ENCODE peak calls at places on chromosomes 3 and 15, in nine cellular contexts. B is endothelial cell, L is upper lobe of right lung, E is body of pancreas, D is B cell, S is dorsolateral prefrontal cortex, Q is tibial artery, G is right lobe of liver, U is foreskin fibroblast. Z is an unnamed sample.

GRCh38 chr15:85412956-85413854 is 32.8 kb downstream of the AKAP13 start:
- DNase-seq in S (no peak), B (peak; percentile 11), Q (peak; percentile 70), L (peak; percentile 67), E (peak; percentile 79), D (peak; percentile 80), U (peak; percentile 94), G (peak; percentile 72), Z (peak; percentile 91)

GRCh38 chr3:83435173-83435572 is 1523.6 kb upstream of the CADM2 start:
- DNase-seq in L (no peak), Q (no peak), G (no peak), B (peak; percentile 17), S (no peak), D (no peak), E (no peak), U (no peak), Z (no peak)

GRCh38 chr15:97126556-97127233 is 796.2 kb downstream of the NR2F2 start:
- DNase-seq in D (no peak), B (no peak), S (no peak), Q (no peak), E (no peak), L (no peak), U (no peak), G (no peak), Z (peak; percentile 40)

GRCh38 chr3:47427866-47428265 is 47.0 kb downstream of the PTPN23 start:
- DNase-seq in B (no peak), Q (no peak), U (no peak), G (no peak), D (no peak), S (no peak), E (no peak), L (no peak), Z (no peak)

GRCh38 chr15:66096711-66097058 is 156.9 kb downstream of the MEGF11 start:
- DNase-seq in L (peak; percentile 19), Q (no peak), G (no peak), B (no peak), E (no peak), D (no peak), S (no peak), U (no peak), Z (no peak)

GRCh38 chr3:23710555-23710954 is 95.2 kb upstream of the UBE2E1 start:
- DNase-seq in E (no peak), S (no peak), Q (no peak), U (peak; percentile 65), G (no peak), L (no peak), D (no peak), B (peak; percentile 55), Z (no peak)

GRCh38 chr3:151431940-151432339 is 28.9 kb downstream of the IGSF10 start:
- DNase-seq in B (no peak), Q (no peak), L (no peak), E (no peak), G (no peak), S (no peak), U (peak; percentile 38), D (no peak), Z (peak; percentile 95)

GRCh38 chr15:65307978-65308377 is 3.5 kb downstream of the RNU5B-1 start:
- DNase-seq in D (no peak), L (no peak), E (no peak), Q (no peak), G (no peak), S (no peak), U (no peak), B (no peak), Z (peak; percentile 40)

GRCh38 chr3:192422998-192423349 is 304.4 kb downstream of the FGF12 start:
- DNase-seq in B (no peak), D (no peak), E (no peak), G (no peak), L (no peak), Q (no peak), U (no peak), S (no peak), Z (peak; percentile 18)

GRCh38 chr15:82771789-82772607 is 33.9 kb downstream of the FSD2 start:
- DNase-seq in G (no peak), U (no peak), S (no peak), D (no peak), E (no peak), Q (no peak), B (no peak), L (no peak), Z (peak; percentile 52)

GRCh38 chr15:74776851-74777768 is 4.8 kb upstream of the CSK start:
- DNase-seq in E (no peak), B (peak; percentile 41), L (peak; percentile 66), U (peak; percentile 41), S (no peak), D (peak; percentile 86), G (no peak), Q (no peak), Z (no peak)

GRCh38 chr3:62940763-62941632 is 65.8 kb upstream of the CADPS start:
- DNase-seq in B (no peak), U (peak; percentile 52), L (no peak), S (no peak), Q (no peak), E (no peak), G (no peak), D (no peak), Z (no peak)

GRCh38 chr15:29942144-29942543 is 119.9 kb upstream of the TJP1 start:
- DNase-seq in G (no peak), U (peak; percentile 44), S (no peak), L (no peak), B (peak; percentile 30), Q (no peak), E (no peak), D (no peak), Z (no peak)
- TF ChIP-seq CTCF in G (peak; percentile 47), U (peak; percentile 12), S (peak; percentile 64), L (peak; percentile 31), B (peak; percentile 24), Q (peak; percentile 12), E (no peak), D (no peak), Z (no peak)

GRCh38 chr3:131349454-131349853 is 32.1 kb upstream of the NUDT16 start:
- DNase-seq in L (no peak), D (no peak), E (no peak), S (no peak), U (no peak), B (no peak), Q (no peak), G (no peak), Z (no peak)
- TF ChIP-seq CTCF in L (no peak), D (no peak), E (no peak), S (no peak), U (no peak), B (no peak), Q (no peak), G (no peak), Z (no peak)

GRCh38 chr3:142844339-142844977 is 44.4 kb downstream of the PCOLCE2 start:
- DNase-seq in B (no peak), U (peak; percentile 57), S (no peak), E (no peak), Q (no peak), L (no peak), D (no peak), G (no peak), Z (no peak)
- TF ChIP-seq CTCF in B (peak; percentile 58), U (peak; percentile 48), S (no peak), E (no peak), Q (no peak), L (peak; percentile 49), D (peak; percentile 40), G (peak; percentile 44), Z (peak; percentile 82)

GRCh38 chr15:86756688-86757087 is 677.0 kb downstream of the AGBL1 start:
- DNase-seq in Q (no peak), B (no peak), D (no peak), E (no peak), S (no peak), L (no peak), U (no peak), G (no peak), Z (no peak)
- TF ChIP-seq CTCF in Q (no peak), B (no peak), D (no peak), E (no peak), S (peak; percentile 25), L (no peak), U (no peak), G (no peak), Z (peak; percentile 30)

DNA sequence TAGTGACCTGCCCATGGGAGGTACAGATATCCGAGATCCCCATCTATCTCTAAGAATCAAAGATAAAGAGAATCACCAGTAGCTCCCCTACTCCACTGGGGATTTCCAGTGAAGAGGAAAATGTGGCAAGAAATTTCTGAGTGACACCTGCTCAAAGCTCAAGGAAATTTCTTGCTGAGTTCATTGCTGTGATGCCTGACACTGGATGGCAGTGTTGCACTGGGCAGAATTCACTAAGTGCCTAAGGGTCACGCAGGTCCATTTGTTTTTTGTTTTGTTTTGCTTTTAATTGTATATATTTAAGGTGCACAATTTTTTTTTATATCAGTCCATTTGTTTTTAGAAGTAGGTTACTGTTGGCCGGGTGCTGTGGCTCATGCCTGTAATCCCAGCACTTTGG is 109.5 kb upstream of the KCNAB1 start:
- DNase-seq in G (no peak), U (peak; percentile 17), Q (no peak), L (no peak), S (no peak), B (peak; percentile 44), E (no peak), D (no peak), Z (peak; percentile 29)
- TF ChIP-seq CTCF in G (peak; percentile 41), U (no peak), Q (peak; percentile 17), L (peak; percentile 14), S (peak; percentile 60), B (no peak), E (no peak), D (no peak), Z (peak; percentile 65)

GRCh38 chr3:60839242-60839641 is 412.0 kb downstream of the FHIT start:
- DNase-seq in E (no peak), U (peak; percentile 1), B (no peak), G (no peak), D (no peak), Q (no peak), L (no peak), S (peak; percentile 36), Z (no peak)
- TF ChIP-seq CTCF in E (no peak), U (no peak), B (no peak), G (no peak), D (no peak), Q (no peak), L (no peak), S (peak; percentile 31), Z (peak; percentile 14)

GRCh38 chr15:71735013-71735757 is 75.2 kb upstream of the NR2E3 start:
- DNase-seq in E (no peak), U (no peak), Q (no peak), L (no peak), D (no peak), B (no peak), G (no peak), S (no peak), Z (no peak)
- TF ChIP-seq CTCF in E (no peak), U (no peak), Q (no peak), L (no peak), D (peak; percentile 18), B (no peak), G (no peak), S (no peak), Z (no peak)